ENCODE peak calls at places on chromosomes 4 and X, in four cellular contexts. G, Q, C and A are unnamed samples.

GRCh38 chr4:158644341-158644740 is 27.3 kb downstream of the C4orf46 start:
- DNase-seq in G (no peak), Q (no peak), C (no peak), A (no peak)

GRCh38 chrX:52271212-52271611 is 86.5 kb downstream of the MAGED4 start:
- DNase-seq in G (peak), Q (no peak), C (no peak), A (peak)

GRCh38 chr4:64079316-64079715 is 329.9 kb downstream of the TECRL start:
- DNase-seq in G (no peak), Q (no peak), C (no peak), A (no peak)

GRCh38 chr4:101279377-101279871 is 67.9 kb downstream of the PPP3CA start:
- DNase-seq in G (peak), Q (no peak), C (peak), A (peak)

GRCh38 chr4:183333202-183333601 is 11.0 kb upstream of the CLDN24 start:
- DNase-seq in G (no peak), Q (no peak), C (no peak), A (no peak)

GRCh38 chr4:68342139-68342538 is 7.8 kb downstream of the YTHDC1 start:
- DNase-seq in G (peak), Q (no peak), C (no peak), A (no peak)

GRCh38 chrX:40949071-40949470 is 136.2 kb upstream of the USP9X start:
- DNase-seq in G (no peak), Q (no peak), C (no peak), A (no peak)

GRCh38 chr4:24382381-24382780 is 202.0 kb downstream of the DHX15 start:
- DNase-seq in G (no peak), Q (no peak), C (no peak), A (no peak)

GRCh38 chr4:185128272-185129119 is 14.6 kb upstream of the SLC25A4 start:
- DNase-seq in G (peak), Q (peak), C (peak), A (peak)

GRCh38 chrX:151899622-151900021 is 13.1 kb upstream of the MAGEA4 start:
- DNase-seq in G (no peak), Q (no peak), C (no peak), A (no peak)

GRCh38 chr4:67983333-67983732 is 20.0 kb upstream of the TMPRSS11A start:
- DNase-seq in G (no peak), Q (no peak), C (no peak), A (no peak)

GRCh38 chrX:73562458-73562857 is 539 bp upstream of the CHIC1 start:
- DNase-seq in G (no peak), Q (no peak), C (no peak), A (no peak)

GRCh38 chr4:146340798-146341197 is 126.5 kb downstream of the REELD1 start:
- DNase-seq in G (peak), Q (no peak), C (no peak), A (no peak)
- TF ChIP-seq CTCF in G (peak), Q (peak), C (peak), A (peak)

DNA sequence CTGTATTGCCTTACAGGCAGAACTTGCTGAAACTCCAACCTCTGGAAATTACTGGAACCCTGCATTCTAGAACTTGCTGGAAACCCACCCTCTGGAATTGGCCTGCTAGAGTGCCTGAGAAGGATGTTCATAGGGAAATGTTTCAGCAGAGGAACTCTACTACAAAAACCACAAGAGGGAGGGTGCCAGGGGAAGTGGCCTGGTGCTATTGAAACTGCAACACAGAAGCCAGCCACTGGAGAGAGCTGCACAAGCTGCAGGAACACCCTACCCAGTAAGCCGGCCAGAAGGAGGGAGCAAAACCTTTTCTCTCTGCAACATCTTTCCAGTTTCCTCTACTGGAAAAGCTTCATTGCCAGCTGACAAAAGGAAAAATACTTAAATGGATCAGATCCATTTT is 2.5 kb upstream of the BRWD3 start:
- DNase-seq in G (peak), Q (peak), C (peak), A (peak)
- TF ChIP-seq CTCF in G (peak), Q (no peak), C (no peak), A (no peak)

DNA sequence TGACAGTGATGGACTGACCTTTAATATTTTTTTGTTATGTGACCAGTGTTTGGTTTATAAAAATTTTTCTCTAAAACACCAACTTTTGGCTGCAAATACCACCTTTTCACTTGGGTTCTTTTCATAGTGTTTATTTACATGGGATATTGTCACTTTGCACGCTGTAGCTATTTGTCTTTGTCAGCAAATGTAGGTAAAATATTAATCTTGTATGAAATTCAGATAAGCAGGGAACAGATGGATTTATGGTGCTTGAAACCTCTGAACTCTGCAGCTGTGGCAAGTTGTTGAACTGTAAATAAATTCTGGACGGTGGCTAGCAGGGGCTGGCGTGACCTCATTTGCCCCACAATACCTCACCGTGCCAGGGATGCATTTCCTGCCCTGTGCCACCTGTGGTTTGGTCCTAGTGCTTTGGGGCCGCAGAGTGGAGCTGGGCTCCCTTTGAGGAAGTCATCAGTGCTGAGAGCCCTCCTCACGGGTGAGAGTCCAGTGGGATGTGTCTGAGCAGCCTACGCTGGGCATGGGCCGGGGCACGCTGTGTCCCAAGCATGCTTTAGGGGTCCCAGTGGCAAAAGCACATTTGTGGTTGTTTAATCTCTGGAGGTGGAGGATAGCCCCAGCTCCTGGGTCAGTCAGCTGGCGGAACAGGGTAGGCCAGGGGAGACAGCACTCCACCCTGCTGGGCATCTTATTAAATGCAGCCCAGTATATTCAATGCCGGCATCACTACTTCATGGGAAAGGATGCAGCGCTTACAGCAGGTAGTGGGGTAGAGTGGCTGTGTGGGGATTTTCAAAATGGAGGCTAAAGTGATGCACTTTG is 108.6 kb downstream of the TBL1X start:
- DNase-seq in G (no peak), Q (no peak), C (no peak), A (no peak)
- TF ChIP-seq CTCF in G (no peak), Q (no peak), C (no peak), A (no peak)

GRCh38 chrX:54246866-54247265 is 63.8 kb upstream of the FAM120C start:
- DNase-seq in G (no peak), Q (no peak), C (no peak), A (no peak)

GRCh38 chrX:54248309-54248708 is 65.3 kb upstream of the FAM120C start:
- DNase-seq in G (peak), Q (no peak), C (no peak), A (no peak)
- TF ChIP-seq CTCF in G (peak), Q (no peak), C (no peak), A (no peak)

GRCh38 chrX:147800663-147801062 is 111.1 kb upstream of the FMR1 start:
- DNase-seq in G (no peak), Q (no peak), C (no peak), A (no peak)

DNA sequence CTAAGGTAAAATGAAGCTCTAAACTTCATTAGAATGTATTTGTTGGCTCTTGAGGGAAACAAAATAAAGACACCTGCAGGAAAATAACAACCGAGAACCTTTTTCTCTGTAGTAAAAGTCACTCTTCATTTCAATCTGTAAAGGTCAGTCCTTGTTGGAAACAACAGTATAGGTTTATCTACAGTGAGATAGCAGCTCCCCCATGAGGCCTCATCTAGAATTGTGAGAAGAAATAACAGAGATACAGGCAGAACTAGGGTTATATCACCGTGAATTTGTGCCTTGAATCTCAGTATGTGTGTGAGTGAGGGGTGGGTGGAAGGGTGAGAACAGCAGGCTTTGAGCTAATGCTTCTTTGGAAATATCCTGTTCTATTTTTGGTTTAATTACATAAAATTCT is 107.8 kb upstream of the FMR1 start:
- DNase-seq in G (peak), Q (no peak), C (no peak), A (peak)
- TF ChIP-seq CTCF in G (peak), Q (peak), C (peak), A (peak)